ENCODE peak calls at places on chromosomes 11 and 22, in six cellular contexts. One of them, this sample, is unnamed.
A peak's percentile ranks its signal among the peaks of the same experiment; 100 is the strongest.

GRCh38 chr22:22349455-22349836 is 104.9 kb downstream of the VPREB1 start:
- DNase-seq in OCI-LY7: no peak
- DNase-seq in PC-3: no peak
- DNase-seq in neural progenitor cell: no peak
- DNase-seq in MM.1S: no peak
- DNase-seq in HCT116: no peak
- DNase-seq in this sample: no peak

GRCh38 chr11:19027829-19028595 is 32.5 kb downstream of the MRGPRX2 start:
- DNase-seq in neural progenitor cell: no peak
- DNase-seq in OCI-LY7: no peak
- DNase-seq in MM.1S: no peak
- DNase-seq in HCT116: peak; percentile 43
- DNase-seq in PC-3: peak; percentile 98
- DNase-seq in this sample: peak; percentile 11

GRCh38 chr11:103397369-103397768 is 288.1 kb downstream of the DYNC2H1 start:
- DNase-seq in neural progenitor cell: no peak
- DNase-seq in HCT116: no peak
- DNase-seq in MM.1S: no peak
- DNase-seq in OCI-LY7: no peak
- DNase-seq in PC-3: no peak
- DNase-seq in this sample: no peak

GRCh38 chr22:41256898-41257260 is 16.1 kb upstream of the CHADL start:
- DNase-seq in PC-3: peak; percentile 53
- DNase-seq in OCI-LY7: no peak
- DNase-seq in MM.1S: no peak
- DNase-seq in HCT116: no peak
- DNase-seq in neural progenitor cell: peak; percentile 46
- DNase-seq in this sample: no peak

GRCh38 chr11:101863361-101863760 is 51.4 kb upstream of the CEP126 start:
- DNase-seq in MM.1S: no peak
- DNase-seq in OCI-LY7: no peak
- DNase-seq in PC-3: peak; percentile 82
- DNase-seq in HCT116: no peak
- DNase-seq in neural progenitor cell: no peak
- DNase-seq in this sample: no peak

GRCh38 chr11:44777537-44778199 is 50.9 kb downstream of the TSPAN18 start:
- DNase-seq in MM.1S: no peak
- DNase-seq in PC-3: no peak
- DNase-seq in HCT116: no peak
- DNase-seq in OCI-LY7: no peak
- DNase-seq in neural progenitor cell: no peak
- DNase-seq in this sample: no peak

GRCh38 chr11:102669664-102670063 is 35.9 kb downstream of the MMP27 start:
- DNase-seq in MM.1S: peak; percentile 60
- DNase-seq in OCI-LY7: no peak
- DNase-seq in neural progenitor cell: no peak
- DNase-seq in HCT116: no peak
- DNase-seq in PC-3: no peak
- DNase-seq in this sample: no peak

GRCh38 chr22:24418786-24419479 is 8.5 kb upstream of the ADORA2A start:
- DNase-seq in OCI-LY7: no peak
- DNase-seq in MM.1S: no peak
- DNase-seq in neural progenitor cell: no peak
- DNase-seq in PC-3: no peak
- DNase-seq in HCT116: no peak
- DNase-seq in this sample: no peak

GRCh38 chr11:46216040-46216764 is 61.3 kb upstream of the CREB3L1 start:
- DNase-seq in PC-3: no peak
- DNase-seq in neural progenitor cell: no peak
- DNase-seq in MM.1S: peak; percentile 9
- DNase-seq in HCT116: no peak
- DNase-seq in OCI-LY7: no peak
- DNase-seq in this sample: no peak

GRCh38 chr22:41481131-41481830 is 12.4 kb downstream of the ACO2 start:
- DNase-seq in neural progenitor cell: no peak
- DNase-seq in OCI-LY7: no peak
- DNase-seq in PC-3: peak; percentile 46
- DNase-seq in MM.1S: no peak
- DNase-seq in HCT116: no peak
- DNase-seq in this sample: no peak

GRCh38 chr22:23092217-23092955 is 22.1 kb downstream of the GNAZ start:
- DNase-seq in OCI-LY7: no peak
- DNase-seq in neural progenitor cell: no peak
- DNase-seq in HCT116: no peak
- DNase-seq in MM.1S: no peak
- DNase-seq in PC-3: no peak
- DNase-seq in this sample: no peak

GRCh38 chr11:74319139-74319538 is 7.7 kb upstream of the P4HA3 start:
- DNase-seq in OCI-LY7: no peak
- DNase-seq in neural progenitor cell: no peak
- DNase-seq in PC-3: peak; percentile 98
- DNase-seq in MM.1S: no peak
- DNase-seq in HCT116: no peak
- DNase-seq in this sample: no peak

GRCh38 chr22:41683616-41684015 is 5.1 kb downstream of the SNU13 start:
- DNase-seq in neural progenitor cell: no peak
- DNase-seq in MM.1S: no peak
- DNase-seq in PC-3: peak; percentile 39
- DNase-seq in OCI-LY7: no peak
- DNase-seq in HCT116: no peak
- DNase-seq in this sample: no peak

GRCh38 chr11:27600656-27601055 is 94.1 kb upstream of the LIN7C start:
- DNase-seq in neural progenitor cell: no peak
- DNase-seq in OCI-LY7: peak; percentile 36
- DNase-seq in PC-3: no peak
- DNase-seq in MM.1S: no peak
- DNase-seq in HCT116: no peak
- DNase-seq in this sample: no peak

GRCh38 chr11:83241291-83241946 is 44.7 kb downstream of the CCDC90B start:
- DNase-seq in OCI-LY7: peak; percentile 62
- DNase-seq in MM.1S: peak; percentile 51
- DNase-seq in PC-3: peak; percentile 86
- DNase-seq in neural progenitor cell: peak; percentile 79
- DNase-seq in HCT116: peak; percentile 69
- DNase-seq in this sample: peak; percentile 79

GRCh38 chr11:16543642-16544041 is 187.3 kb upstream of the SOX6 start:
- DNase-seq in HCT116: no peak
- DNase-seq in MM.1S: no peak
- DNase-seq in neural progenitor cell: no peak
- DNase-seq in OCI-LY7: no peak
- DNase-seq in PC-3: no peak
- DNase-seq in this sample: no peak

GRCh38 chr11:61815790-61816735 is 740 bp downstream of the FADS1 start:
- DNase-seq in HCT116: peak; percentile 27
- DNase-seq in neural progenitor cell: peak; percentile 84
- DNase-seq in PC-3: peak; percentile 92
- DNase-seq in MM.1S: peak; percentile 64
- DNase-seq in OCI-LY7: no peak
- DNase-seq in this sample: peak; percentile 81

GRCh38 chr11:17171342-17171741 is 36.4 kb downstream of the PIK3C2A start:
- DNase-seq in MM.1S: no peak
- DNase-seq in PC-3: no peak
- DNase-seq in HCT116: no peak
- DNase-seq in OCI-LY7: no peak
- DNase-seq in neural progenitor cell: no peak
- DNase-seq in this sample: no peak

GRCh38 chr11:80562726-80563125 is 1121.9 kb upstream of the TENM4 start:
- DNase-seq in HCT116: no peak
- DNase-seq in MM.1S: no peak
- DNase-seq in neural progenitor cell: peak; percentile 54
- DNase-seq in OCI-LY7: no peak
- DNase-seq in PC-3: no peak
- DNase-seq in this sample: no peak

GRCh38 chr11:78110830-78111229 is 28.6 kb downstream of the ALG8 start:
- DNase-seq in neural progenitor cell: no peak
- DNase-seq in MM.1S: no peak
- DNase-seq in OCI-LY7: no peak
- DNase-seq in HCT116: no peak
- DNase-seq in PC-3: no peak
- DNase-seq in this sample: no peak

GRCh38 chr11:78112588-78113275 is 26.7 kb downstream of the ALG8 start:
- DNase-seq in HCT116: no peak
- DNase-seq in OCI-LY7: no peak
- DNase-seq in neural progenitor cell: no peak
- DNase-seq in MM.1S: no peak
- DNase-seq in PC-3: no peak
- DNase-seq in this sample: no peak

GRCh38 chr11:78111298-78111697 is 28.1 kb downstream of the ALG8 start:
- DNase-seq in OCI-LY7: no peak
- DNase-seq in MM.1S: no peak
- DNase-seq in PC-3: no peak
- DNase-seq in neural progenitor cell: no peak
- DNase-seq in HCT116: no peak
- DNase-seq in this sample: no peak

GRCh38 chr11:78109011-78109685 is 29.5 kb upstream of the NDUFC2 start:
- DNase-seq in OCI-LY7: no peak
- DNase-seq in PC-3: no peak
- DNase-seq in HCT116: no peak
- DNase-seq in neural progenitor cell: peak; percentile 12
- DNase-seq in MM.1S: no peak
- DNase-seq in this sample: no peak

GRCh38 chr11:78110351-78110750 is 29.1 kb downstream of the ALG8 start:
- DNase-seq in OCI-LY7: no peak
- DNase-seq in neural progenitor cell: no peak
- DNase-seq in HCT116: no peak
- DNase-seq in PC-3: no peak
- DNase-seq in MM.1S: no peak
- DNase-seq in this sample: no peak
- H3K27ac ChIP-seq in OCI-LY7: no peak overlapping the region
- H3K27ac ChIP-seq in neural progenitor cell: no peak overlapping the region
- H3K27ac ChIP-seq in HCT116: no peak overlapping the region
- H3K27ac ChIP-seq in PC-3: no peak overlapping the region
- H3K27ac ChIP-seq in MM.1S: no peak overlapping the region
- H3K27ac ChIP-seq in this sample: no peak overlapping the region

DNA sequence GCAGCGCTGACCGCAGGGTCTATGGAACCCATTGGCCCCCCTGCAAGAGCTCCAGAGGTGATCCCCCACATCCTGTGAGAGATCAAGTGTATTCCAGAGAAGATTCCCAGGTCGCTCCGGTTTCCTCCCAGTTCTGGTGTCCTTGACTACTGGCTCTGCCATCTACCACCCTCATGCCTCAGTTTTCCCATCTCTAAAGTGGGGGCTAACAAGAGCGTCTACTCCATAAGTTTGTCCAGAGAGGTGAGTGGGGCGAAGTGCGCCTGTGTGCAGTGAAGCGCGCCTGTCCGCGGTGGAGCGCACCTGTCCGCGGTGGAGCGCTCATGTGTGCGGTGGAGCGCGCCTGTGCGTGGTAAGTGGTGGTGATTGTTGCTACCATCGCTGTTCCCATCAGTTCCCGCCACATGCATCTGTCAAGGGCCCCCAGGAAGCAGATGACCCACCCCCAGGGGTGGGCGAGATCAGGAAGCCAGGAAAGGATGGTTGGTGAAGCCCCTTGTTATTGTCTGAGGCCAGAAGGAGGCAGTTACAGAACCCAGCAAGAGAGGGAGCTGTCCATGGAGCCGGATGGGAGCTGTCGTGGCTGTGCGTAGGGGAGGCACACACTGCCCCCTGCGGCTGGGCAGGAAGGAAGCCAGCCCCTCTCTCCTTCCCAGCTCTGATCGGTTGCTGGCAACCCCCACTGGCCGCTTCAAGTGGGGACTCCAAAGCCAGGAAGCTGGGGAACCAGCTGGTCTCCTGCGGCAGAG is 73.2 kb upstream of the FGF3 start:
- DNase-seq in MM.1S: no peak
- DNase-seq in PC-3: no peak
- DNase-seq in neural progenitor cell: peak; percentile 65
- DNase-seq in OCI-LY7: no peak
- DNase-seq in HCT116: no peak
- DNase-seq in this sample: no peak
- TF ChIP-seq CTCF in MM.1S: no peak
- TF ChIP-seq CTCF in PC-3: peak; percentile 17
- TF ChIP-seq CTCF in neural progenitor cell: peak; percentile 53
- TF ChIP-seq CTCF in OCI-LY7: no peak
- TF ChIP-seq CTCF in HCT116: no peak
- TF ChIP-seq CTCF in this sample: no peak

GRCh38 chr22:27380826-27381225 is 420.7 kb downstream of the MN1 start:
- DNase-seq in MM.1S: no peak
- DNase-seq in OCI-LY7: no peak
- DNase-seq in PC-3: no peak
- DNase-seq in neural progenitor cell: no peak
- DNase-seq in HCT116: no peak
- DNase-seq in this sample: no peak

GRCh38 chr22:27378343-27378800 is 423.2 kb downstream of the MN1 start:
- DNase-seq in PC-3: no peak
- DNase-seq in HCT116: no peak
- DNase-seq in MM.1S: no peak
- DNase-seq in OCI-LY7: no peak
- DNase-seq in neural progenitor cell: peak; percentile 17
- DNase-seq in this sample: no peak

GRCh38 chr22:27377501-27377900 is 424.1 kb downstream of the MN1 start:
- DNase-seq in MM.1S: no peak
- DNase-seq in PC-3: no peak
- DNase-seq in neural progenitor cell: no peak
- DNase-seq in OCI-LY7: no peak
- DNase-seq in HCT116: no peak
- DNase-seq in this sample: no peak

GRCh38 chr22:27378994-27379393 is 422.6 kb downstream of the MN1 start:
- DNase-seq in neural progenitor cell: no peak
- DNase-seq in MM.1S: no peak
- DNase-seq in PC-3: no peak
- DNase-seq in OCI-LY7: no peak
- DNase-seq in HCT116: no peak
- DNase-seq in this sample: no peak

GRCh38 chr22:27377901-27378300 is 423.7 kb downstream of the MN1 start:
- DNase-seq in MM.1S: no peak
- DNase-seq in neural progenitor cell: no peak
- DNase-seq in OCI-LY7: peak; percentile 21
- DNase-seq in PC-3: no peak
- DNase-seq in HCT116: no peak
- DNase-seq in this sample: no peak
- TF ChIP-seq EZH2phosphoT487 in MM.1S: no peak
- TF ChIP-seq EZH2phosphoT487 in neural progenitor cell: no peak
- TF ChIP-seq EZH2phosphoT487 in OCI-LY7: no peak
- TF ChIP-seq EZH2phosphoT487 in PC-3: no peak
- TF ChIP-seq EZH2phosphoT487 in HCT116: no peak
- TF ChIP-seq EZH2phosphoT487 in this sample: no peak

DNA sequence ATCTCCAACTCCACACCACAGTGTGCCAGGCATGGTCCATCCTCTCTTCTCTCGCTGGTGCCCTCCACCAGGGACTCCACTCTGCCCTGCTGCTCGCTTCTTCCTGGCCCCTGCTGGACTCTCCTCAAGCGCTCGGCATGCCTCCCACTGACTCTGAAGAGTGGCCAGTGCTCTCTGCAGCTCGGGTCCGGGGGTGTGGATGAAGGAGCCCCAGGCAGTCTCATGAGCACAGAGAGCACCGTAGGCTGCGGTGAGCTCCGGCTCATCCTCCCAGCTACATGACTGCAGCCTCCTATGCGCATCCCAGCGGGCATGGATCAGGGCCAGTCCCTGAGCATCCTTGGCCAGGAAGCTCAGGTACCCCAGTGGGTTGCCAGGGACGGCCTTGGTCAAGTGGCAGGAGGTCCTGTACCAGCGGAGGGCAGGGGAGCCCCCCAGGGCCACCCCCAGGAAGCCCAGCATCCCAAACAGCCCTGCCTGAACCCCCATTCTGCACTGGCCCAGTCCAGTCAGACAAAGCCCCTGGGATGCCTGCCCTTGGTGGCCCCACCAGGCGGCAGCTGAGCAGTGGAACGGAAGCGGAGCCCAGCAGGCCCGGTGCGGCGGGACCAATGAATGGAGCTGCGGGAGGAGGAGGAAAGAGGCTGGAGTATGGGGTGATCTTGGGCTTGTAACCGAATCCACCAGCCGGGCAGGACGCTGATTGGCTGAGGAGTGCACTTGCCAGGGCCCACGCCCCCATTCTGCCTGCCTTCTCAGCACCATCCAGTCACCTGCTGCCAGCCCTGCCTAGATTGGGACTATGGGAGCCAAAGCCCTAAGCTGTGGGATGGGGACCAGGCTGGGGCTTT is at the start of gene PLA2G3:
- DNase-seq in neural progenitor cell: peak; percentile 94
- DNase-seq in OCI-LY7: no peak
- DNase-seq in HCT116: no peak
- DNase-seq in PC-3: no peak
- DNase-seq in MM.1S: no peak
- DNase-seq in this sample: peak; percentile 34
- H3K27ac ChIP-seq in neural progenitor cell: no peak within 1 kb of the TSS
- H3K27ac ChIP-seq in OCI-LY7: no peak within 1 kb of the TSS
- H3K27ac ChIP-seq in HCT116: no peak within 1 kb of the TSS
- H3K27ac ChIP-seq in PC-3: no peak within 1 kb of the TSS
- H3K27ac ChIP-seq in MM.1S: no peak within 1 kb of the TSS
- H3K27ac ChIP-seq in this sample: no peak within 1 kb of the TSS